ENCODE peak calls at places on chromosomes 1 and 21, in four cellular contexts. X is BE2C, V is mammary epithelial cell, Z is H7. G is an unnamed sample.
A peak's percentile ranks its signal among the peaks of the same experiment; 100 is the strongest.

GRCh38 chr1:115976900-115977480 is 677 bp downstream of the SLC22A15 start:
- DNase-seq in X (no peak), V (no peak), Z (no peak), G (peak; percentile 18)

GRCh38 chr21:45423201-45423955 is 18.4 kb downstream of the COL18A1 start:
- DNase-seq in X (no peak), V (no peak), Z (no peak), G (peak; percentile 6)

GRCh38 chr1:212982430-212983152 is 32.2 kb downstream of the VASH2 start:
- DNase-seq in X (no peak), V (no peak), Z (no peak), G (no peak)

GRCh38 chr1:109786531-109787021 is 22.9 kb upstream of the EPS8L3 start:
- DNase-seq in X (no peak), V (no peak), Z (no peak), G (peak; percentile 7)

GRCh38 chr1:169117599-169117998 is 11.1 kb downstream of the ATP1B1 start:
- DNase-seq in X (no peak), V (no peak), Z (no peak), G (no peak)

GRCh38 chr1:210293191-210293607 is 35.5 kb upstream of the HHAT start:
- DNase-seq in X (no peak), V (no peak), Z (no peak), G (peak; percentile 76)

GRCh38 chr1:156961709-156962108 is 41.3 kb downstream of the LRRC71 start:
- DNase-seq in X (peak; percentile 31), V (no peak), Z (no peak), G (no peak)

GRCh38 chr1:51622455-51622913 is 5.6 kb downstream of the OSBPL9 start:
- DNase-seq in X (peak; percentile 17), V (peak; percentile 89), Z (no peak), G (peak; percentile 22)

GRCh38 chr1:171788696-171789095 is 7.2 kb downstream of the METTL13 start:
- DNase-seq in X (no peak), V (peak; percentile 90), Z (no peak), G (no peak)

GRCh38 chr1:224054611-224055010 is 59.3 kb upstream of the FBXO28 start:
- DNase-seq in X (no peak), V (peak; percentile 46), Z (no peak), G (no peak)

GRCh38 chr1:178273707-178274410 is 180.0 kb downstream of the RASAL2 start:
- DNase-seq in X (no peak), V (peak; percentile 57), Z (no peak), G (no peak)

GRCh38 chr1:219174672-219175564 is 1.2 kb downstream of the LYPLAL1 start:
- DNase-seq in X (no peak), V (peak; percentile 67), Z (peak; percentile 9), G (no peak)

GRCh38 chr1:154220970-154221814 is 437 bp downstream of the UBAP2L start:
- DNase-seq in X (peak; percentile 51), V (peak; percentile 44), Z (peak; percentile 70), G (peak; percentile 57)

GRCh38 chr1:205152505-205152904 is 30.7 kb upstream of the RBBP5 start:
- DNase-seq in X (no peak), V (no peak), Z (no peak), G (no peak)
- H3K36me3 ChIP-seq in X (peaks cover 21% of the 10 kb centered on the region), V (peaks cover 6% of the 10 kb centered on the region), Z (peaks cover 16% of the 10 kb centered on the region), G (peaks cover 90% of the 10 kb centered on the region)

DNA sequence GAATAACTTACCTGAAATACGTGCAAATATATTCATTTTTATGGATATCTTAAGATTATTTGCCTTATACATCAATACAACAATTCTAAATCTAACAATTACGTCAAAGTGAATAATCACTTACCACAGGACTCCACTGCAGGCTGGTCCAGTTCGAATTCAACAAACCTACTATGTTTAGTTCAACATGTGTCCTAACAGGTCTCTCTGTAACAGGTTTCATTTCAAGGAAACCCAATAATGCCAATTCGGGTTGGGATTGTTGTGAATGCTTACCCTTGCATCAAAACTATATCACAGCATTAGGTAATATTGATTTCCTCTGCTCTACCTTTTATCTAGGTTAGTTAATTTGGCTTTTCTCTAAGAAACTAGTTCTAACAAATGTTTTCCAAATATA is 4.7 kb downstream of the IVNS1ABP start:
- DNase-seq in X (no peak), V (no peak), Z (no peak), G (no peak)
- H3K36me3 ChIP-seq in X (peaks cover 51% of the 10 kb centered on the region), V (peaks cover 28% of the 10 kb centered on the region), Z (peaks cover 18% of the 10 kb centered on the region), G (peaks cover 37% of the 10 kb centered on the region)

GRCh38 chr1:2278591-2279209 is 50.6 kb downstream of the SKI start:
- DNase-seq in X (no peak), V (no peak), Z (no peak), G (no peak)
- H3K36me3 ChIP-seq in X (no peaks in the 10 kb centered on the region), V (peaks cover 2% of the 10 kb centered on the region), Z (peaks cover 5% of the 10 kb centered on the region), G (no peaks in the 10 kb centered on the region)

GRCh38 chr1:246901874-246902273 is 29.9 kb downstream of the AHCTF1 start:
- DNase-seq in X (no peak), V (no peak), Z (no peak), G (no peak)
- H3K36me3 ChIP-seq in X (peaks cover 90% of the 10 kb centered on the region), V (peaks cover 54% of the 10 kb centered on the region), Z (peaks cover 24% of the 10 kb centered on the region), G (peaks cover 98% of the 10 kb centered on the region)

G was measured in left ventricle myocardium inferior.